ENCODE peak calls at places on chromosomes 6 and 20, in seven cellular contexts. One of them, this sample, is unnamed.

GRCh38 chr6:159169557-159170332 is 545 bp downstream of the FNDC1 start:
- DNase-seq in heart right ventricle: no peak
- DNase-seq in ovary: no peak
- DNase-seq in uterus: no peak
- DNase-seq in psoas muscle: peak; percentile 24
- DNase-seq in right lobe of liver: no peak
- DNase-seq in GM23338: peak; percentile 86
- DNase-seq in this sample: peak; percentile 43

GRCh38 chr20:37898301-37899104 is 4.4 kb upstream of the VSTM2L start:
- DNase-seq in heart right ventricle: no peak
- DNase-seq in uterus: no peak
- DNase-seq in right lobe of liver: no peak
- DNase-seq in GM23338: no peak
- DNase-seq in psoas muscle: no peak
- DNase-seq in ovary: no peak
- DNase-seq in this sample: no peak

GRCh38 chr6:167709196-167709595 is 117.5 kb upstream of the AFDN start:
- DNase-seq in heart right ventricle: no peak
- DNase-seq in ovary: no peak
- DNase-seq in uterus: no peak
- DNase-seq in psoas muscle: no peak
- DNase-seq in GM23338: no peak
- DNase-seq in right lobe of liver: no peak
- DNase-seq in this sample: no peak

GRCh38 chr6:26273673-26274595 is 91.1 kb upstream of the BTN3A2 start:
- DNase-seq in uterus: no peak
- DNase-seq in ovary: no peak
- DNase-seq in psoas muscle: no peak
- DNase-seq in GM23338: no peak
- DNase-seq in heart right ventricle: no peak
- DNase-seq in right lobe of liver: no peak
- DNase-seq in this sample: no peak

GRCh38 chr6:78538002-78538401 is 329.3 kb upstream of the IRAK1BP1 start:
- DNase-seq in psoas muscle: no peak
- DNase-seq in uterus: no peak
- DNase-seq in ovary: no peak
- DNase-seq in GM23338: no peak
- DNase-seq in right lobe of liver: no peak
- DNase-seq in heart right ventricle: no peak
- DNase-seq in this sample: no peak

GRCh38 chr6:106287215-106287614 is 38.3 kb downstream of the ATG5 start:
- DNase-seq in GM23338: peak; percentile 14
- DNase-seq in ovary: no peak
- DNase-seq in right lobe of liver: no peak
- DNase-seq in psoas muscle: no peak
- DNase-seq in heart right ventricle: no peak
- DNase-seq in uterus: no peak
- DNase-seq in this sample: no peak

GRCh38 chr20:57440678-57441509 is 49.7 kb downstream of the RBM38 start:
- DNase-seq in right lobe of liver: peak; percentile 96
- DNase-seq in GM23338: peak; percentile 42
- DNase-seq in ovary: peak; percentile 82
- DNase-seq in psoas muscle: peak; percentile 84
- DNase-seq in uterus: peak; percentile 88
- DNase-seq in heart right ventricle: peak; percentile 85
- DNase-seq in this sample: peak; percentile 84

GRCh38 chr20:32017711-32018251 is 7.5 kb downstream of the CCM2L start:
- DNase-seq in right lobe of liver: peak; percentile 62
- DNase-seq in psoas muscle: no peak
- DNase-seq in ovary: no peak
- DNase-seq in uterus: no peak
- DNase-seq in GM23338: peak; percentile 100
- DNase-seq in heart right ventricle: no peak
- DNase-seq in this sample: no peak

GRCh38 chr20:44526129-44526528 is 4.3 kb upstream of the SERINC3 start:
- DNase-seq in uterus: no peak
- DNase-seq in right lobe of liver: no peak
- DNase-seq in ovary: no peak
- DNase-seq in heart right ventricle: no peak
- DNase-seq in psoas muscle: no peak
- DNase-seq in GM23338: peak; percentile 31
- DNase-seq in this sample: no peak

GRCh38 chr6:150766201-150766997 is 99.1 kb upstream of the MTHFD1L start:
- DNase-seq in heart right ventricle: no peak
- DNase-seq in psoas muscle: peak; percentile 47
- DNase-seq in uterus: no peak
- DNase-seq in GM23338: no peak
- DNase-seq in right lobe of liver: no peak
- DNase-seq in ovary: peak; percentile 62
- DNase-seq in this sample: no peak

GRCh38 chr20:46367967-46368901 is 38.2 kb downstream of the ELMO2 start:
- DNase-seq in GM23338: no peak
- DNase-seq in ovary: no peak
- DNase-seq in psoas muscle: no peak
- DNase-seq in uterus: no peak
- DNase-seq in heart right ventricle: no peak
- DNase-seq in right lobe of liver: no peak
- DNase-seq in this sample: no peak

GRCh38 chr20:47952165-47952564 is 166.9 kb upstream of the SULF2 start:
- DNase-seq in right lobe of liver: no peak
- DNase-seq in ovary: no peak
- DNase-seq in uterus: no peak
- DNase-seq in GM23338: no peak
- DNase-seq in psoas muscle: no peak
- DNase-seq in heart right ventricle: no peak
- DNase-seq in this sample: no peak

DNA sequence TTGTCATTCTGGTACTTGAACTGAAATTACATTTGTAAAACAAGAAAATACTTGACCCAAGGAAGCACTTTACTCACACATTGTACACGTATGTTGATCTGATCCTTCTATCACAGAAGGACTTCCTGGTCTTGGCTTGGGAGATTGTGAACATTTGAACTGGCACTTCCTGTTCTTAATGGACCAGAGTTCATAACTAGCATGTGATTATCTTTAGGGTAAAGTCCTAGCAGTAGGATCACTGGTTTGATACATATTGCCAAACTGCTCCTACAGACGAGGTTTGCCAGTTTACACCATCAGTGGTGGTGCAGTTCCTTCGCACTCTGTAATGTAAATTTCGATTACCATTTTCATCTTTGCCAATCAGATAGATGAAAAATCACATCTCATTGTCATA is 12.7 kb downstream of the HECA start:
- DNase-seq in right lobe of liver: no peak
- DNase-seq in heart right ventricle: no peak
- DNase-seq in GM23338: no peak
- DNase-seq in uterus: no peak
- DNase-seq in ovary: no peak
- DNase-seq in psoas muscle: no peak
- DNase-seq in this sample: no peak
- H3K4me1 ChIP-seq in right lobe of liver: peaks cover 22% of the 10 kb centered on the region
- H3K4me1 ChIP-seq in heart right ventricle: peaks cover 57% of the 10 kb centered on the region
- H3K4me1 ChIP-seq in GM23338: peaks cover 15% of the 10 kb centered on the region
- H3K4me1 ChIP-seq in uterus: no peaks in the 10 kb centered on the region
- H3K4me1 ChIP-seq in ovary: peaks cover 8% of the 10 kb centered on the region
- H3K4me1 ChIP-seq in psoas muscle: peaks cover 81% of the 10 kb centered on the region
- H3K4me1 ChIP-seq in this sample: peaks cover 31% of the 10 kb centered on the region

GRCh38 chr6:15969236-15969778 is 159.6 kb upstream of the MYLIP start:
- DNase-seq in uterus: no peak
- DNase-seq in ovary: no peak
- DNase-seq in psoas muscle: no peak
- DNase-seq in heart right ventricle: no peak
- DNase-seq in GM23338: no peak
- DNase-seq in right lobe of liver: no peak
- DNase-seq in this sample: no peak
- H3K27ac ChIP-seq in uterus: no peak overlapping the region
- H3K27ac ChIP-seq in ovary: no peak overlapping the region
- H3K27ac ChIP-seq in psoas muscle: no peak overlapping the region
- H3K27ac ChIP-seq in heart right ventricle: no peak overlapping the region
- H3K27ac ChIP-seq in GM23338: no peak overlapping the region
- H3K27ac ChIP-seq in right lobe of liver: no peak overlapping the region
- H3K27ac ChIP-seq in this sample: no peak overlapping the region

GRCh38 chr6:152981989-152982767 is 663 bp downstream of the FBXO5 start:
- DNase-seq in right lobe of liver: peak; percentile 61
- DNase-seq in GM23338: peak; percentile 26
- DNase-seq in heart right ventricle: peak; percentile 14
- DNase-seq in uterus: peak; percentile 30
- DNase-seq in psoas muscle: peak; percentile 19
- DNase-seq in ovary: peak; percentile 64
- DNase-seq in this sample: no peak
- H3K4me1 ChIP-seq in right lobe of liver: peaks cover 12% of the 10 kb centered on the region
- H3K4me1 ChIP-seq in GM23338: peaks cover 44% of the 10 kb centered on the region
- H3K4me1 ChIP-seq in heart right ventricle: peaks cover 16% of the 10 kb centered on the region
- H3K4me1 ChIP-seq in uterus: peaks cover 11% of the 10 kb centered on the region
- H3K4me1 ChIP-seq in psoas muscle: peaks cover 24% of the 10 kb centered on the region
- H3K4me1 ChIP-seq in ovary: peaks cover 5% of the 10 kb centered on the region
- H3K4me1 ChIP-seq in this sample: peaks cover 18% of the 10 kb centered on the region

DNA sequence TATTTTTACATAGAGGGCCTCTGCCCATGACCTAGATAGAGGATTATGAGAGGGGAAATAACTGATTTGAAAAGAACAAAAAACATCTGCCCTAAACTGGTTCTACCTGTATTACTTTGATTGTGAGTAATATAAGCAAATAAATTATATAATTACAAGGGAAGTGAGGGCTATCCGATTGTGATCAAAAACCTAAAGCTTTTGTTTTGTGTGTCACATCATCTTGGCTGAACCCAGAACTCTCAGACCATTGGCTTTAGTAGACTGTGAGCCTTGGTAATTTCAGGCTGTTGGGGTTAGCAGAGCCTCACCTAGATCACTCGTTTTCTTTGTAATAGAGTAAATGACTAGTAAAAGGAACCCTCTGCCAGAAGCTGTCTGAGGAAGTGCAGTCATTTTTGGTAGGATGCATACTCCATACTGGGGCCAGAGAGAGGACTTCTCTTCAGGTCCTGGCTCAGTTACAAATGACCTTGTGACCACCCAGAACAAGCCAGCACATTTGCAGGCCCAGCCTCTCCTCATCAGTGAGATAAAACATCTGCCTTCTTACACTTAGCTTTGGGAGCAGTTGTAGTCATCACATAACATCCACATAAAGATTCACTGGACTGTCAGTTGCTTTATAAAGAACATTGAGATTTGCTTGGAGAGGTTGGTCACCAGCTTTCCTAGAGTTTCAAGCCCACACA is 13.5 kb downstream of the STK35 start:
- DNase-seq in right lobe of liver: no peak
- DNase-seq in uterus: peak; percentile 74
- DNase-seq in heart right ventricle: peak; percentile 71
- DNase-seq in ovary: peak; percentile 50
- DNase-seq in GM23338: no peak
- DNase-seq in psoas muscle: no peak
- DNase-seq in this sample: peak; percentile 56
- H3K27ac ChIP-seq in right lobe of liver: no peak overlapping the region
- H3K27ac ChIP-seq in uterus: peak overlapping the region; percentile 72
- H3K27ac ChIP-seq in heart right ventricle: peak overlapping the region; percentile 49
- H3K27ac ChIP-seq in ovary: no peak overlapping the region
- H3K27ac ChIP-seq in GM23338: no peak overlapping the region
- H3K27ac ChIP-seq in psoas muscle: peak overlapping the region; percentile 3
- H3K27ac ChIP-seq in this sample: no peak overlapping the region

DNA sequence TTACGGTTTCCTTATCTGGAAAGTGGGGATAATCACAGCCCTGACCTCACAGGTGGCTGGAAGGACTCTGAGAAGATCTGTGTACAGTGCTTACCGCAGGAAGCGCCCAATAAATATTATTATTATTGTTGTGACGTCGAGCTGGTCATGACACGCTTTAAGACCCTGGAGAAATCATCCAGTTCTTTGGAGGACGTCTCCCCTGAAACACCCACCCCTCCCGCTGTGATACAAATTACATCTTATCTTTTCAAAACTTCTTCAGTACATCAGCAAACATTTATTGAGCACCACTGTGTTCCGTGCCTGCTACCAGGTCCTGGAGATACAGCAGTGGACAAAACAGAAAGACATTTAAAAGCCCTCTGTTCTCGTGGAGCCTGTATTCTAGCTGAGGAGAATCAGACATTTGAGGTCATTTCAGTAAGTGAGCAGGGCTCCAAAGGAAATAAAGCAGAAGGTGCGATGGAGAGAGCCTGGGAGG is 118.7 kb downstream of the CEBPB start:
- DNase-seq in right lobe of liver: no peak
- DNase-seq in ovary: no peak
- DNase-seq in uterus: peak; percentile 47
- DNase-seq in GM23338: no peak
- DNase-seq in heart right ventricle: no peak
- DNase-seq in psoas muscle: no peak
- DNase-seq in this sample: no peak
- H3K4me1 ChIP-seq in right lobe of liver: peaks cover 54% of the 10 kb centered on the region
- H3K4me1 ChIP-seq in ovary: peaks cover 30% of the 10 kb centered on the region
- H3K4me1 ChIP-seq in uterus: peaks cover 19% of the 10 kb centered on the region
- H3K4me1 ChIP-seq in GM23338: peaks cover 11% of the 10 kb centered on the region
- H3K4me1 ChIP-seq in heart right ventricle: peaks cover 43% of the 10 kb centered on the region
- H3K4me1 ChIP-seq in psoas muscle: peaks cover 42% of the 10 kb centered on the region
- H3K4me1 ChIP-seq in this sample: peaks cover 44% of the 10 kb centered on the region

GRCh38 chr20:3470208-3470626 is 601 bp upstream of the ATRN start:
- DNase-seq in GM23338: no peak
- DNase-seq in uterus: no peak
- DNase-seq in ovary: no peak
- DNase-seq in psoas muscle: no peak
- DNase-seq in heart right ventricle: no peak
- DNase-seq in right lobe of liver: no peak
- DNase-seq in this sample: no peak

GRCh38 chr20:3473324-3473723 is 2.5 kb downstream of the ATRN start:
- DNase-seq in ovary: no peak
- DNase-seq in GM23338: no peak
- DNase-seq in psoas muscle: no peak
- DNase-seq in uterus: no peak
- DNase-seq in right lobe of liver: peak; percentile 71
- DNase-seq in heart right ventricle: no peak
- DNase-seq in this sample: no peak

GRCh38 chr20:3470627-3471396 is at the start of gene ATRN:
- DNase-seq in heart right ventricle: peak; percentile 94
- DNase-seq in GM23338: peak; percentile 87
- DNase-seq in ovary: peak; percentile 94
- DNase-seq in uterus: peak; percentile 88
- DNase-seq in right lobe of liver: peak; percentile 92
- DNase-seq in psoas muscle: peak; percentile 95
- DNase-seq in this sample: peak; percentile 95

GRCh38 chr20:3472105-3472504 is 1.3 kb downstream of the ATRN start:
- DNase-seq in right lobe of liver: no peak
- DNase-seq in GM23338: no peak
- DNase-seq in heart right ventricle: no peak
- DNase-seq in psoas muscle: no peak
- DNase-seq in uterus: no peak
- DNase-seq in ovary: no peak
- DNase-seq in this sample: no peak

DNA sequence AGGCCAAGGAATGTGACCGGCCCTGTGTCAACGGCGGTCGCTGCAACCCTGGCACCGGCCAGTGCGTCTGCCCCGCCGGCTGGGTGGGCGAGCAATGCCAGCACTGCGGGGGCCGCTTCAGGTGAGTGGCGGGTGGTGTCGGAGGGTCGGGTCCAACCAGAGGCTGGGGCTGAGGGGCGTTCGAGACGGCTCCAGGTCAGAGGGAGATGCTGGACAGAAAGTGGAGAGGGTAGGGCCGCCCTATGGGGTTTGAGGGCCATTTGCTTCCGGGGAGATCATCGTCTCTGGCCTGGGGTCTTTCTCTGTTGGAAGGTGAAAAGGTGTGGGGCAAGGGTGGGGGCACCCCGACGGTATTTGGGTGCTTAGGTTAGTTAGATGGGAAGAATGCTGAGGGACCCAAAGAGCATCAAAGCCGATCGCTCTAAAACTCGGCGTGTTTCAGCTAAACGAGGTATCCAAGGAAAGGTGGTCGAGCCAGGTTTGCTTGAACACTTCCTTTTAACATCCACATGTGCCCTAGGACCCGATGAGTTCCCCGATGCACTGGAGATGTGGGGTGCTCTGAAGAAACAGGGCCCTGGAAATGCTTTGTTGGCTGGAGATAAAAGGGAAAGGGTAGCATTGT is 691 bp downstream of the ATRN start:
- DNase-seq in heart right ventricle: peak; percentile 11
- DNase-seq in right lobe of liver: no peak
- DNase-seq in psoas muscle: no peak
- DNase-seq in ovary: peak; percentile 46
- DNase-seq in uterus: no peak
- DNase-seq in GM23338: peak; percentile 33
- DNase-seq in this sample: no peak
- H3K27ac ChIP-seq in heart right ventricle: peak overlapping the region; percentile 93
- H3K27ac ChIP-seq in right lobe of liver: peak overlapping the region; percentile 91
- H3K27ac ChIP-seq in psoas muscle: peak overlapping the region; percentile 83
- H3K27ac ChIP-seq in ovary: no peak overlapping the region
- H3K27ac ChIP-seq in uterus: peak overlapping the region; percentile 84
- H3K27ac ChIP-seq in GM23338: no peak overlapping the region
- H3K27ac ChIP-seq in this sample: peak overlapping the region; percentile 86